ENCODE peak calls at places on chromosomes 12 and 14, in ten cellular contexts. One of them, this sample, is unnamed.

GRCh38 chr14:58955294-58955821 is 233.1 kb upstream of the DAAM1 start:
- DNase-seq in stomach: no peak
- DNase-seq in SK-N-SH: no peak
- DNase-seq in upper lobe of right lung: no peak
- DNase-seq in body of pancreas: no peak
- DNase-seq in fibroblast of lung: no peak
- DNase-seq in GM10248: peak
- DNase-seq in CD4-positive, alpha-beta T cell: no peak
- DNase-seq in AG04450: no peak
- DNase-seq in tibial nerve: no peak
- DNase-seq in this sample: no peak

GRCh38 chr12:75814856-75815754 is 216.5 kb downstream of the PHLDA1 start:
- DNase-seq in stomach: no peak
- DNase-seq in CD4-positive, alpha-beta T cell: no peak
- DNase-seq in tibial nerve: peak
- DNase-seq in SK-N-SH: peak
- DNase-seq in AG04450: peak
- DNase-seq in upper lobe of right lung: no peak
- DNase-seq in fibroblast of lung: peak
- DNase-seq in body of pancreas: no peak
- DNase-seq in GM10248: peak
- DNase-seq in this sample: no peak

GRCh38 chr12:22803725-22804124 is 178.8 kb downstream of the ETNK1 start:
- DNase-seq in stomach: no peak
- DNase-seq in upper lobe of right lung: no peak
- DNase-seq in fibroblast of lung: no peak
- DNase-seq in body of pancreas: no peak
- DNase-seq in CD4-positive, alpha-beta T cell: no peak
- DNase-seq in AG04450: no peak
- DNase-seq in GM10248: no peak
- DNase-seq in SK-N-SH: no peak
- DNase-seq in tibial nerve: no peak
- DNase-seq in this sample: no peak

GRCh38 chr14:65238456-65238855 is 136.1 kb upstream of the MAX start:
- DNase-seq in CD4-positive, alpha-beta T cell: no peak
- DNase-seq in AG04450: peak
- DNase-seq in upper lobe of right lung: no peak
- DNase-seq in fibroblast of lung: peak
- DNase-seq in GM10248: no peak
- DNase-seq in body of pancreas: no peak
- DNase-seq in tibial nerve: no peak
- DNase-seq in stomach: no peak
- DNase-seq in SK-N-SH: no peak
- DNase-seq in this sample: no peak

GRCh38 chr14:96351986-96352385 is 11.2 kb downstream of the ATG2B start:
- DNase-seq in SK-N-SH: no peak
- DNase-seq in AG04450: no peak
- DNase-seq in stomach: no peak
- DNase-seq in fibroblast of lung: no peak
- DNase-seq in upper lobe of right lung: no peak
- DNase-seq in tibial nerve: no peak
- DNase-seq in CD4-positive, alpha-beta T cell: no peak
- DNase-seq in GM10248: no peak
- DNase-seq in body of pancreas: no peak
- DNase-seq in this sample: no peak

GRCh38 chr12:124795081-124795948 is 68.3 kb downstream of the SCARB1 start:
- DNase-seq in CD4-positive, alpha-beta T cell: no peak
- DNase-seq in GM10248: peak
- DNase-seq in AG04450: no peak
- DNase-seq in SK-N-SH: no peak
- DNase-seq in upper lobe of right lung: no peak
- DNase-seq in fibroblast of lung: no peak
- DNase-seq in tibial nerve: no peak
- DNase-seq in stomach: no peak
- DNase-seq in body of pancreas: no peak
- DNase-seq in this sample: no peak

GRCh38 chr12:131362290-131363211 is 348.3 kb upstream of the SFSWAP start:
- DNase-seq in GM10248: no peak
- DNase-seq in body of pancreas: no peak
- DNase-seq in SK-N-SH: no peak
- DNase-seq in upper lobe of right lung: no peak
- DNase-seq in tibial nerve: no peak
- DNase-seq in fibroblast of lung: no peak
- DNase-seq in CD4-positive, alpha-beta T cell: no peak
- DNase-seq in AG04450: no peak
- DNase-seq in stomach: peak
- DNase-seq in this sample: no peak

GRCh38 chr12:115046805-115047204 is 362.8 kb upstream of the TBX3 start:
- DNase-seq in stomach: no peak
- DNase-seq in tibial nerve: no peak
- DNase-seq in SK-N-SH: no peak
- DNase-seq in GM10248: no peak
- DNase-seq in AG04450: no peak
- DNase-seq in fibroblast of lung: no peak
- DNase-seq in body of pancreas: no peak
- DNase-seq in upper lobe of right lung: no peak
- DNase-seq in CD4-positive, alpha-beta T cell: no peak
- DNase-seq in this sample: no peak

GRCh38 chr12:130434560-130434959 is 96.9 kb downstream of the PIWIL1 start:
- DNase-seq in tibial nerve: no peak
- DNase-seq in GM10248: no peak
- DNase-seq in upper lobe of right lung: peak
- DNase-seq in CD4-positive, alpha-beta T cell: no peak
- DNase-seq in stomach: no peak
- DNase-seq in body of pancreas: no peak
- DNase-seq in SK-N-SH: no peak
- DNase-seq in AG04450: no peak
- DNase-seq in fibroblast of lung: no peak
- DNase-seq in this sample: no peak

GRCh38 chr12:120086801-120087621 is 29.5 kb downstream of the RAB35 start:
- DNase-seq in fibroblast of lung: peak
- DNase-seq in stomach: peak
- DNase-seq in body of pancreas: peak
- DNase-seq in CD4-positive, alpha-beta T cell: peak
- DNase-seq in AG04450: peak
- DNase-seq in SK-N-SH: peak
- DNase-seq in tibial nerve: peak
- DNase-seq in upper lobe of right lung: peak
- DNase-seq in GM10248: peak
- DNase-seq in this sample: peak

GRCh38 chr12:12265571-12266388 is 1.1 kb downstream of the LRP6 start:
- DNase-seq in fibroblast of lung: peak
- DNase-seq in CD4-positive, alpha-beta T cell: no peak
- DNase-seq in stomach: no peak
- DNase-seq in upper lobe of right lung: no peak
- DNase-seq in AG04450: no peak
- DNase-seq in tibial nerve: no peak
- DNase-seq in SK-N-SH: peak
- DNase-seq in body of pancreas: no peak
- DNase-seq in GM10248: no peak
- DNase-seq in this sample: no peak

GRCh38 chr14:98136019-98136418 is 1136.0 kb downstream of the BCL11B start:
- DNase-seq in CD4-positive, alpha-beta T cell: peak
- DNase-seq in stomach: no peak
- DNase-seq in GM10248: no peak
- DNase-seq in SK-N-SH: no peak
- DNase-seq in fibroblast of lung: no peak
- DNase-seq in body of pancreas: no peak
- DNase-seq in tibial nerve: no peak
- DNase-seq in upper lobe of right lung: no peak
- DNase-seq in AG04450: no peak
- DNase-seq in this sample: no peak

GRCh38 chr14:86124328-86124727 is 594.4 kb downstream of the FLRT2 start:
- DNase-seq in tibial nerve: no peak
- DNase-seq in fibroblast of lung: no peak
- DNase-seq in GM10248: no peak
- DNase-seq in CD4-positive, alpha-beta T cell: no peak
- DNase-seq in stomach: no peak
- DNase-seq in AG04450: no peak
- DNase-seq in body of pancreas: no peak
- DNase-seq in upper lobe of right lung: no peak
- DNase-seq in SK-N-SH: no peak
- DNase-seq in this sample: no peak

GRCh38 chr14:92930737-92931602 is 8.0 kb downstream of the CHGA start:
- DNase-seq in CD4-positive, alpha-beta T cell: no peak
- DNase-seq in AG04450: no peak
- DNase-seq in tibial nerve: no peak
- DNase-seq in GM10248: no peak
- DNase-seq in body of pancreas: no peak
- DNase-seq in upper lobe of right lung: no peak
- DNase-seq in stomach: no peak
- DNase-seq in fibroblast of lung: no peak
- DNase-seq in SK-N-SH: no peak
- DNase-seq in this sample: no peak

GRCh38 chr12:107624493-107624892 is 61.1 kb upstream of the PWP1 start:
- DNase-seq in AG04450: no peak
- DNase-seq in stomach: no peak
- DNase-seq in upper lobe of right lung: no peak
- DNase-seq in fibroblast of lung: no peak
- DNase-seq in tibial nerve: no peak
- DNase-seq in SK-N-SH: no peak
- DNase-seq in GM10248: no peak
- DNase-seq in body of pancreas: no peak
- DNase-seq in CD4-positive, alpha-beta T cell: no peak
- DNase-seq in this sample: no peak

GRCh38 chr12:107616941-107617340 is 68.7 kb upstream of the PWP1 start:
- DNase-seq in upper lobe of right lung: no peak
- DNase-seq in tibial nerve: no peak
- DNase-seq in body of pancreas: no peak
- DNase-seq in GM10248: no peak
- DNase-seq in SK-N-SH: no peak
- DNase-seq in CD4-positive, alpha-beta T cell: no peak
- DNase-seq in stomach: no peak
- DNase-seq in fibroblast of lung: no peak
- DNase-seq in AG04450: no peak
- DNase-seq in this sample: no peak

GRCh38 chr12:107618106-107618505 is 67.5 kb upstream of the PWP1 start:
- DNase-seq in tibial nerve: no peak
- DNase-seq in AG04450: no peak
- DNase-seq in upper lobe of right lung: no peak
- DNase-seq in GM10248: no peak
- DNase-seq in fibroblast of lung: no peak
- DNase-seq in stomach: no peak
- DNase-seq in SK-N-SH: no peak
- DNase-seq in CD4-positive, alpha-beta T cell: no peak
- DNase-seq in body of pancreas: no peak
- DNase-seq in this sample: no peak

GRCh38 chr12:107619831-107620230 is 65.8 kb upstream of the PWP1 start:
- DNase-seq in body of pancreas: no peak
- DNase-seq in upper lobe of right lung: no peak
- DNase-seq in AG04450: no peak
- DNase-seq in fibroblast of lung: no peak
- DNase-seq in tibial nerve: no peak
- DNase-seq in SK-N-SH: no peak
- DNase-seq in CD4-positive, alpha-beta T cell: no peak
- DNase-seq in stomach: no peak
- DNase-seq in GM10248: no peak
- DNase-seq in this sample: no peak

GRCh38 chr12:107622005-107622404 is 63.6 kb upstream of the PWP1 start:
- DNase-seq in fibroblast of lung: no peak
- DNase-seq in SK-N-SH: peak
- DNase-seq in upper lobe of right lung: no peak
- DNase-seq in CD4-positive, alpha-beta T cell: no peak
- DNase-seq in AG04450: no peak
- DNase-seq in tibial nerve: no peak
- DNase-seq in GM10248: peak
- DNase-seq in body of pancreas: no peak
- DNase-seq in stomach: no peak
- DNase-seq in this sample: no peak
- TF ChIP-seq CTCF in fibroblast of lung: peak
- TF ChIP-seq CTCF in SK-N-SH: peak
- TF ChIP-seq CTCF in upper lobe of right lung: peak
- TF ChIP-seq CTCF in CD4-positive, alpha-beta T cell: peak
- TF ChIP-seq CTCF in AG04450: peak
- TF ChIP-seq CTCF in tibial nerve: no peak
- TF ChIP-seq CTCF in GM10248: peak
- TF ChIP-seq CTCF in body of pancreas: no peak
- TF ChIP-seq CTCF in stomach: no peak
- TF ChIP-seq CTCF in this sample: peak

DNA sequence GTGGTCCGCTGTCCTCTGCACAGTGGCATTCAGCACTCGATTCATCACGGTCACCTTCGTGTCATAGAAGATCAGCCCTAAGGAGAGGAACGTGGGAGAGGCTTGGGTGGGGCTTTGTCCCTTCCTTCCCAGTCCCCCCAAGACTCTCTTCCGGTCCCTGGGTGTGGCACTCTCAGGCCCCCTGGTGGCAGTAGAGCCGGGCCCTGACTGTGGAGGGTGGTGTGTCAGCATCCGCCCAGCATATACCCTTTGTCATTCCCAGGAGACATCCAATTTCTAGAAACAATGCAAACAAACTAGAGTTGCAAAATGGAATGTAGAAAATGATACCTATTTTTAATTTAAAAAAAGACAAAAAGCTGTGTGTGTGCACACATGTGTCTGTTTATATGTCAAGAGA is 45.0 kb downstream of the TRAFD1 start:
- DNase-seq in SK-N-SH: peak
- DNase-seq in upper lobe of right lung: no peak
- DNase-seq in fibroblast of lung: no peak
- DNase-seq in tibial nerve: peak
- DNase-seq in CD4-positive, alpha-beta T cell: peak
- DNase-seq in GM10248: peak
- DNase-seq in body of pancreas: no peak
- DNase-seq in AG04450: no peak
- DNase-seq in stomach: no peak
- DNase-seq in this sample: no peak
- TF ChIP-seq CTCF in SK-N-SH: peak
- TF ChIP-seq CTCF in upper lobe of right lung: peak
- TF ChIP-seq CTCF in fibroblast of lung: peak
- TF ChIP-seq CTCF in tibial nerve: peak
- TF ChIP-seq CTCF in CD4-positive, alpha-beta T cell: peak
- TF ChIP-seq CTCF in GM10248: peak
- TF ChIP-seq CTCF in body of pancreas: no peak
- TF ChIP-seq CTCF in AG04450: peak
- TF ChIP-seq CTCF in stomach: no peak
- TF ChIP-seq CTCF in this sample: no peak

DNA sequence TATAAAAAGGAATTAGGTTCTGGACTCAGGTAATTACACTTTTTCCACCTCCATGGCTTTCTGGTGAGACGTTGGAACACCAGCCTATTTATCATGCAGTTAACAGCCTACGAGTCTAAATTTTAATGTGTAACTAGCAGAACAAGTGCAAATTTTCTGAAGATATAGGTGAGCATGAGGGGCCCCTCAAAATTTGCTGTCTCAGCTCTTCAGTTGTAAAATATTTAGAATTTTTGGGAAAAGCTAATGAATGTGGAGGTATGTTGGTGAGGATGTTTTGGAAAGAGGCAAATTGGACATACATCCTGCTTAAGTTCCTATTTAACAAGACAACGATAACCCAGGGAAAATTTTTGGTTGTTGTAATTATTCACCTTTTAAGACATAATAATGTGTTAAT is 25.3 kb upstream of the BCAT1 start:
- DNase-seq in CD4-positive, alpha-beta T cell: no peak
- DNase-seq in body of pancreas: no peak
- DNase-seq in tibial nerve: no peak
- DNase-seq in SK-N-SH: no peak
- DNase-seq in GM10248: no peak
- DNase-seq in stomach: no peak
- DNase-seq in upper lobe of right lung: no peak
- DNase-seq in fibroblast of lung: no peak
- DNase-seq in AG04450: no peak
- DNase-seq in this sample: no peak
- TF ChIP-seq CTCF in CD4-positive, alpha-beta T cell: no peak
- TF ChIP-seq CTCF in body of pancreas: no peak
- TF ChIP-seq CTCF in tibial nerve: no peak
- TF ChIP-seq CTCF in SK-N-SH: no peak
- TF ChIP-seq CTCF in GM10248: no peak
- TF ChIP-seq CTCF in stomach: no peak
- TF ChIP-seq CTCF in upper lobe of right lung: no peak
- TF ChIP-seq CTCF in fibroblast of lung: no peak
- TF ChIP-seq CTCF in AG04450: no peak
- TF ChIP-seq CTCF in this sample: no peak

GRCh38 chr12:47838286-47838931 is 18.7 kb upstream of the HDAC7 start:
- DNase-seq in tibial nerve: peak
- DNase-seq in fibroblast of lung: peak
- DNase-seq in AG04450: no peak
- DNase-seq in upper lobe of right lung: peak
- DNase-seq in GM10248: no peak
- DNase-seq in SK-N-SH: peak
- DNase-seq in body of pancreas: peak
- DNase-seq in stomach: no peak
- DNase-seq in CD4-positive, alpha-beta T cell: peak
- DNase-seq in this sample: no peak
- TF ChIP-seq CTCF in tibial nerve: peak
- TF ChIP-seq CTCF in fibroblast of lung: peak
- TF ChIP-seq CTCF in AG04450: peak
- TF ChIP-seq CTCF in upper lobe of right lung: peak
- TF ChIP-seq CTCF in GM10248: peak
- TF ChIP-seq CTCF in SK-N-SH: peak
- TF ChIP-seq CTCF in body of pancreas: peak
- TF ChIP-seq CTCF in stomach: no peak
- TF ChIP-seq CTCF in CD4-positive, alpha-beta T cell: peak
- TF ChIP-seq CTCF in this sample: peak

This sample was measured in mesothelial cell of epicardium.